ENCODE peak calls at places on chromosomes 16 and 17, in eight cellular contexts. One of them, this sample, is unnamed.

GRCh38 chr17:74951680-74952421 is 16.2 kb downstream of the OTOP3 start:
- DNase-seq in mucosa of descending colon: no peak
- DNase-seq in retinal pigment epithelial cell: no peak
- DNase-seq in tibial artery: no peak
- DNase-seq in body of pancreas: no peak
- DNase-seq in neural progenitor cell: no peak
- DNase-seq in cardiac muscle cell: no peak
- DNase-seq in fibroblast of the aortic adventitia: no peak
- DNase-seq in this sample: no peak

GRCh38 chr17:34319087-34319486 is at the start of gene CCL8:
- DNase-seq in mucosa of descending colon: no peak
- DNase-seq in retinal pigment epithelial cell: no peak
- DNase-seq in tibial artery: no peak
- DNase-seq in body of pancreas: no peak
- DNase-seq in neural progenitor cell: no peak
- DNase-seq in cardiac muscle cell: peak
- DNase-seq in fibroblast of the aortic adventitia: peak
- DNase-seq in this sample: peak

GRCh38 chr17:21358682-21359482 is 17.3 kb upstream of the KCNJ12 start:
- DNase-seq in mucosa of descending colon: peak
- DNase-seq in retinal pigment epithelial cell: no peak
- DNase-seq in tibial artery: no peak
- DNase-seq in body of pancreas: no peak
- DNase-seq in neural progenitor cell: no peak
- DNase-seq in cardiac muscle cell: no peak
- DNase-seq in fibroblast of the aortic adventitia: peak
- DNase-seq in this sample: no peak

GRCh38 chr16:17082126-17082882 is 388.5 kb downstream of the XYLT1 start:
- DNase-seq in mucosa of descending colon: no peak
- DNase-seq in retinal pigment epithelial cell: no peak
- DNase-seq in tibial artery: no peak
- DNase-seq in body of pancreas: no peak
- DNase-seq in neural progenitor cell: no peak
- DNase-seq in cardiac muscle cell: no peak
- DNase-seq in fibroblast of the aortic adventitia: no peak
- DNase-seq in this sample: no peak

GRCh38 chr17:65712383-65713267 is 151.2 kb upstream of the AXIN2 start:
- DNase-seq in mucosa of descending colon: no peak
- DNase-seq in retinal pigment epithelial cell: no peak
- DNase-seq in tibial artery: no peak
- DNase-seq in body of pancreas: no peak
- DNase-seq in neural progenitor cell: no peak
- DNase-seq in cardiac muscle cell: no peak
- DNase-seq in fibroblast of the aortic adventitia: peak
- DNase-seq in this sample: no peak

GRCh38 chr16:64008131-64008530 is 1113.7 kb downstream of the CDH11 start:
- DNase-seq in mucosa of descending colon: no peak
- DNase-seq in retinal pigment epithelial cell: no peak
- DNase-seq in tibial artery: no peak
- DNase-seq in body of pancreas: no peak
- DNase-seq in neural progenitor cell: no peak
- DNase-seq in cardiac muscle cell: no peak
- DNase-seq in fibroblast of the aortic adventitia: peak
- DNase-seq in this sample: no peak

GRCh38 chr17:35714988-35715387 is 16.5 kb upstream of the RASL10B start:
- DNase-seq in mucosa of descending colon: no peak
- DNase-seq in retinal pigment epithelial cell: no peak
- DNase-seq in tibial artery: no peak
- DNase-seq in body of pancreas: no peak
- DNase-seq in neural progenitor cell: no peak
- DNase-seq in cardiac muscle cell: no peak
- DNase-seq in fibroblast of the aortic adventitia: no peak
- DNase-seq in this sample: no peak

GRCh38 chr16:84096447-84097005 is 20.2 kb downstream of the MBTPS1 start:
- DNase-seq in mucosa of descending colon: peak
- DNase-seq in retinal pigment epithelial cell: no peak
- DNase-seq in tibial artery: no peak
- DNase-seq in body of pancreas: no peak
- DNase-seq in neural progenitor cell: no peak
- DNase-seq in cardiac muscle cell: no peak
- DNase-seq in fibroblast of the aortic adventitia: no peak
- DNase-seq in this sample: no peak

GRCh38 chr17:49963626-49964538 is 5.1 kb upstream of the DLX4 start:
- DNase-seq in mucosa of descending colon: no peak
- DNase-seq in retinal pigment epithelial cell: no peak
- DNase-seq in tibial artery: no peak
- DNase-seq in body of pancreas: no peak
- DNase-seq in neural progenitor cell: peak
- DNase-seq in cardiac muscle cell: peak
- DNase-seq in fibroblast of the aortic adventitia: no peak
- DNase-seq in this sample: no peak

GRCh38 chr17:19016881-19017280 is 12.3 kb upstream of the FAM83G start:
- DNase-seq in mucosa of descending colon: no peak
- DNase-seq in retinal pigment epithelial cell: no peak
- DNase-seq in tibial artery: no peak
- DNase-seq in body of pancreas: no peak
- DNase-seq in neural progenitor cell: no peak
- DNase-seq in cardiac muscle cell: no peak
- DNase-seq in fibroblast of the aortic adventitia: no peak
- DNase-seq in this sample: no peak

GRCh38 chr16:4313563-4314531 is 2.0 kb upstream of the GLIS2 start:
- DNase-seq in mucosa of descending colon: no peak
- DNase-seq in retinal pigment epithelial cell: no peak
- DNase-seq in tibial artery: no peak
- DNase-seq in body of pancreas: peak
- DNase-seq in neural progenitor cell: peak
- DNase-seq in cardiac muscle cell: peak
- DNase-seq in fibroblast of the aortic adventitia: peak
- DNase-seq in this sample: peak

GRCh38 chr17:47076171-47076570 is 97.1 kb upstream of the RPRML start:
- DNase-seq in mucosa of descending colon: no peak
- DNase-seq in retinal pigment epithelial cell: no peak
- DNase-seq in tibial artery: no peak
- DNase-seq in body of pancreas: no peak
- DNase-seq in neural progenitor cell: no peak
- DNase-seq in cardiac muscle cell: peak
- DNase-seq in fibroblast of the aortic adventitia: peak
- DNase-seq in this sample: peak

GRCh38 chr16:22358000-22358399 is 16.4 kb downstream of the CDR2 start:
- DNase-seq in mucosa of descending colon: no peak
- DNase-seq in retinal pigment epithelial cell: peak
- DNase-seq in tibial artery: no peak
- DNase-seq in body of pancreas: no peak
- DNase-seq in neural progenitor cell: no peak
- DNase-seq in cardiac muscle cell: no peak
- DNase-seq in fibroblast of the aortic adventitia: no peak
- DNase-seq in this sample: no peak

GRCh38 chr16:47925811-47926460 is 229.9 kb downstream of the ABCC12 start:
- DNase-seq in mucosa of descending colon: no peak
- DNase-seq in retinal pigment epithelial cell: no peak
- DNase-seq in tibial artery: no peak
- DNase-seq in body of pancreas: no peak
- DNase-seq in neural progenitor cell: no peak
- DNase-seq in cardiac muscle cell: no peak
- DNase-seq in fibroblast of the aortic adventitia: no peak
- DNase-seq in this sample: peak

GRCh38 chr16:84455031-84455430 is 49.4 kb downstream of the MEAK7 start:
- DNase-seq in mucosa of descending colon: no peak
- DNase-seq in retinal pigment epithelial cell: no peak
- DNase-seq in tibial artery: no peak
- DNase-seq in body of pancreas: no peak
- DNase-seq in neural progenitor cell: no peak
- DNase-seq in cardiac muscle cell: no peak
- DNase-seq in fibroblast of the aortic adventitia: no peak
- DNase-seq in this sample: no peak

GRCh38 chr17:40551091-40551873 is 14.0 kb downstream of the CCR7 start:
- DNase-seq in mucosa of descending colon: peak
- DNase-seq in retinal pigment epithelial cell: no peak
- DNase-seq in tibial artery: peak
- DNase-seq in body of pancreas: peak
- DNase-seq in neural progenitor cell: no peak
- DNase-seq in cardiac muscle cell: peak
- DNase-seq in fibroblast of the aortic adventitia: peak
- DNase-seq in this sample: peak

GRCh38 chr17:73387746-73388577 is 76.2 kb upstream of the CDC42EP4 start:
- DNase-seq in mucosa of descending colon: no peak
- DNase-seq in retinal pigment epithelial cell: no peak
- DNase-seq in tibial artery: no peak
- DNase-seq in body of pancreas: no peak
- DNase-seq in neural progenitor cell: no peak
- DNase-seq in cardiac muscle cell: no peak
- DNase-seq in fibroblast of the aortic adventitia: peak
- DNase-seq in this sample: peak

GRCh38 chr16:81657224-81657623 is 121.9 kb upstream of the PLCG2 start:
- DNase-seq in mucosa of descending colon: no peak
- DNase-seq in retinal pigment epithelial cell: no peak
- DNase-seq in tibial artery: no peak
- DNase-seq in body of pancreas: no peak
- DNase-seq in neural progenitor cell: no peak
- DNase-seq in cardiac muscle cell: no peak
- DNase-seq in fibroblast of the aortic adventitia: no peak
- DNase-seq in this sample: no peak

GRCh38 chr17:76554131-76554530 is 14.3 kb downstream of the PRCD start:
- DNase-seq in mucosa of descending colon: no peak
- DNase-seq in retinal pigment epithelial cell: no peak
- DNase-seq in tibial artery: no peak
- DNase-seq in body of pancreas: peak
- DNase-seq in neural progenitor cell: no peak
- DNase-seq in cardiac muscle cell: no peak
- DNase-seq in fibroblast of the aortic adventitia: no peak
- DNase-seq in this sample: no peak

GRCh38 chr16:56776562-56776961 is 46.6 kb downstream of the NUP93 start:
- DNase-seq in mucosa of descending colon: peak
- DNase-seq in retinal pigment epithelial cell: peak
- DNase-seq in tibial artery: no peak
- DNase-seq in body of pancreas: peak
- DNase-seq in neural progenitor cell: no peak
- DNase-seq in cardiac muscle cell: peak
- DNase-seq in fibroblast of the aortic adventitia: peak
- DNase-seq in this sample: peak

GRCh38 chr16:29877266-29877961 is 14.4 kb upstream of the CDIPT start:
- DNase-seq in mucosa of descending colon: no peak
- DNase-seq in retinal pigment epithelial cell: no peak
- DNase-seq in tibial artery: no peak
- DNase-seq in body of pancreas: no peak
- DNase-seq in neural progenitor cell: peak
- DNase-seq in cardiac muscle cell: peak
- DNase-seq in fibroblast of the aortic adventitia: no peak
- DNase-seq in this sample: peak
- H3K4me3 ChIP-seq in mucosa of descending colon: no peak
- H3K4me3 ChIP-seq in retinal pigment epithelial cell: no peak
- H3K4me3 ChIP-seq in tibial artery: no peak
- H3K4me3 ChIP-seq in body of pancreas: no peak
- H3K4me3 ChIP-seq in neural progenitor cell: peak
- H3K4me3 ChIP-seq in cardiac muscle cell: no peak
- H3K4me3 ChIP-seq in fibroblast of the aortic adventitia: no peak
- H3K4me3 ChIP-seq in this sample: no peak

DNA sequence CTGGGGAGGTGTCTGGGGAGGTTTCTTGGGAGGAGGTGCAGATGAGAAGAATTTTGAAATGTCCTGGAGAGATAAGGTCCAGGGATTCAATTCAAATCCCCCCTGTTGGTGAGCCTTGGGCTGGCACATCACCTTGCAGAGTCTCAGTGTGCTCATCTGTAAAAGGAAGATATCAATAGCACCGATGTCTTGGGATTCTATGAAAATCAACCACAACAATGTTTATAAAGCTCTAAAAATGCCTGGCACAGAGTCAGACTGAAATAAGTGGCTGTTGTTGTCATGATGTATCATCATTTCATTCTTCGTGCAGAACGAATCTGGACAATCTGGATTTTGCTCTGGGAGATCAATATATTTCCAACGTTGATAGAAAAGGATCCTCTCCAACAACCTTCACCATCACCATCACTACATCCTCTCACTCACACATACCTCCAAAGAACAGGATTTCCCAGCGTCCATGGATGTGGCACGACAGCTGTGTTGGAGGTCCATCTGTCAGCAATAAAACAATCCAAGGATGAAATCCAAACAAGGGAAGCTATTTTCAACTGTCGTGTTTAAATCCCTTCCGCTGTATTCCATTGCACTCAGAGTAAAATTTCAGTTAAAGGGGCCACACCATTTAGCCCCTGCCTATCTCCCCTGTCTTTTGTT is 393.6 kb upstream of the DYNLRB2 start:
- DNase-seq in mucosa of descending colon: peak
- DNase-seq in retinal pigment epithelial cell: no peak
- DNase-seq in tibial artery: no peak
- DNase-seq in body of pancreas: no peak
- DNase-seq in neural progenitor cell: no peak
- DNase-seq in cardiac muscle cell: no peak
- DNase-seq in fibroblast of the aortic adventitia: no peak
- DNase-seq in this sample: peak
- TF ChIP-seq CTCF in mucosa of descending colon: no peak
- TF ChIP-seq CTCF in retinal pigment epithelial cell: no peak
- TF ChIP-seq CTCF in tibial artery: no peak
- TF ChIP-seq CTCF in body of pancreas: no peak
- TF ChIP-seq CTCF in neural progenitor cell: no peak
- TF ChIP-seq CTCF in cardiac muscle cell: no peak
- TF ChIP-seq CTCF in fibroblast of the aortic adventitia: no peak
- TF ChIP-seq CTCF in this sample: no peak

GRCh38 chr17:4535667-4536258 is 19.4 kb downstream of the MYBBP1A start:
- DNase-seq in mucosa of descending colon: no peak
- DNase-seq in retinal pigment epithelial cell: no peak
- DNase-seq in tibial artery: no peak
- DNase-seq in body of pancreas: no peak
- DNase-seq in neural progenitor cell: no peak
- DNase-seq in cardiac muscle cell: no peak
- DNase-seq in fibroblast of the aortic adventitia: no peak
- DNase-seq in this sample: no peak
- H3K4me3 ChIP-seq in mucosa of descending colon: no peak
- H3K4me3 ChIP-seq in retinal pigment epithelial cell: no peak
- H3K4me3 ChIP-seq in tibial artery: no peak
- H3K4me3 ChIP-seq in body of pancreas: no peak
- H3K4me3 ChIP-seq in neural progenitor cell: no peak
- H3K4me3 ChIP-seq in cardiac muscle cell: no peak
- H3K4me3 ChIP-seq in fibroblast of the aortic adventitia: no peak
- H3K4me3 ChIP-seq in this sample: no peak

DNA sequence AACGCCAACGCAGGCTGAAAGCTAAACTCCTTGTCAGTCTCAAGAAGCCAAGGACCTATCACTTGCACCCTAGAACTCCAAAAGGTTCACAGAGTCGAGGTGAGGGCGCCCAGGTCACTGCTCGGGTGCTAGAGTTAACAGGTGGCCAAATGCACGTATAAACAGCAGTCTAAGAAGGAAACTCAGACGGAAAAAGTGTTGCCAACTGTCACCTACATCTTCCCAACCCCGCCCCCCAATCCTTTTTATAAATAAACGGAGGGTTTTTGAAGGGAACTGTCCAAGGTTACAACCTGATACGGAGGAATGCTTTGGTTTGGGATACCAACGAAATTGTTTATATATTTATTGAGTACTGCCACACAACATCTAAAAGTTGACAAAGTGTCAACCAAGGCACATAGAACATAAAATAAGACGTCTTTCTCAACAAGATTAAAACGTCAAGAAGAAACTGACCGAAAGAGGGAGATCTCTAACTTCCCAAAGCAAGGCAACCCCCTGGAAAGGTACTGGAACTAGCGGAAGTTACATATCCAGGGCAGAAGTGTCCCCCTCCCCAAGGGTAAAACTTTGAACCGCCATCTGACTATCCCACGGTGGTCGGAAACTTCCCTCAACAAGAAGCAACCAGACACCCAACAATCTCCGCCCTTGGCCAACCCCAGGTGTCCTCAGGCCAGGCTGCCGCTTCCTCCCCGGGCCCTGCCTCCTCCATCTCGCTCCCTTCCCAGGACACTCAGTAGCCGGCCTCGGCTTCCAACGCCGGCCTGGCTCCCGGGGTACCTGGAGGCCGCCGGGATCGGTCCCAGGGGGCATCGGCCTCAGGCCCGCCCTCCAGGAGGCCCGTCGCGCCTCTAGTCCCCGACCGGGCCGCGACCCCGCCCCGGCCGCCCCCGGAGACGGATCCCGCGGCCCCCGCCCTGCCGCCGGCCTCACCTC is 982 bp downstream of the SPAG9 start:
- DNase-seq in mucosa of descending colon: peak
- DNase-seq in retinal pigment epithelial cell: no peak
- DNase-seq in tibial artery: peak
- DNase-seq in body of pancreas: peak
- DNase-seq in neural progenitor cell: peak
- DNase-seq in cardiac muscle cell: peak
- DNase-seq in fibroblast of the aortic adventitia: peak
- DNase-seq in this sample: peak
- TF ChIP-seq CTCF in mucosa of descending colon: no peak
- TF ChIP-seq CTCF in retinal pigment epithelial cell: peak
- TF ChIP-seq CTCF in tibial artery: peak
- TF ChIP-seq CTCF in body of pancreas: no peak
- TF ChIP-seq CTCF in neural progenitor cell: peak
- TF ChIP-seq CTCF in cardiac muscle cell: no peak
- TF ChIP-seq CTCF in fibroblast of the aortic adventitia: peak
- TF ChIP-seq CTCF in this sample: peak

This sample was measured in cardiac fibroblast.